ENCODE peak calls at places on chromosome 9, in eight cellular contexts. One of them, this sample, is unnamed.

GRCh38 chr9:97578846-97579245 is 54.3 kb downstream of the TSTD2 start:
- DNase-seq in epithelial cell of esophagus: no peak
- DNase-seq in GM13977: no peak
- DNase-seq in MCF 10A: no peak
- DNase-seq in cardiac muscle cell: no peak
- DNase-seq in fibroblast of mammary gland: no peak
- DNase-seq in Calu3: no peak
- DNase-seq in astrocyte of the spinal cord: no peak
- DNase-seq in this sample: no peak

GRCh38 chr9:110321055-110321454 is 16.6 kb downstream of the TXNDC8 start:
- DNase-seq in epithelial cell of esophagus: no peak
- DNase-seq in GM13977: no peak
- DNase-seq in MCF 10A: no peak
- DNase-seq in cardiac muscle cell: peak
- DNase-seq in fibroblast of mammary gland: peak
- DNase-seq in Calu3: no peak
- DNase-seq in astrocyte of the spinal cord: no peak
- DNase-seq in this sample: no peak

GRCh38 chr9:98944130-98945074 is 695 bp downstream of the COL15A1 start:
- DNase-seq in epithelial cell of esophagus: peak
- DNase-seq in GM13977: peak
- DNase-seq in MCF 10A: no peak
- DNase-seq in cardiac muscle cell: peak
- DNase-seq in fibroblast of mammary gland: no peak
- DNase-seq in Calu3: peak
- DNase-seq in astrocyte of the spinal cord: no peak
- DNase-seq in this sample: no peak

GRCh38 chr9:127336086-127336485 is 60.9 kb upstream of the SLC2A8 start:
- DNase-seq in epithelial cell of esophagus: no peak
- DNase-seq in GM13977: no peak
- DNase-seq in MCF 10A: no peak
- DNase-seq in cardiac muscle cell: peak
- DNase-seq in fibroblast of mammary gland: peak
- DNase-seq in Calu3: no peak
- DNase-seq in astrocyte of the spinal cord: no peak
- DNase-seq in this sample: no peak

GRCh38 chr9:94802795-94803194 is 76.3 kb downstream of the AOPEP start:
- DNase-seq in epithelial cell of esophagus: peak
- DNase-seq in GM13977: peak
- DNase-seq in MCF 10A: peak
- DNase-seq in cardiac muscle cell: no peak
- DNase-seq in fibroblast of mammary gland: peak
- DNase-seq in Calu3: no peak
- DNase-seq in astrocyte of the spinal cord: peak
- DNase-seq in this sample: no peak

GRCh38 chr9:122264360-122265264 is at the start of the genes MRRF and RBM18:
- DNase-seq in epithelial cell of esophagus: peak
- DNase-seq in GM13977: peak
- DNase-seq in MCF 10A: peak
- DNase-seq in cardiac muscle cell: peak
- DNase-seq in fibroblast of mammary gland: peak
- DNase-seq in Calu3: peak
- DNase-seq in astrocyte of the spinal cord: peak
- DNase-seq in this sample: peak

GRCh38 chr9:134575103-134575816 is 66.3 kb upstream of the COL5A1 start:
- DNase-seq in epithelial cell of esophagus: no peak
- DNase-seq in GM13977: no peak
- DNase-seq in MCF 10A: no peak
- DNase-seq in cardiac muscle cell: no peak
- DNase-seq in fibroblast of mammary gland: no peak
- DNase-seq in Calu3: no peak
- DNase-seq in astrocyte of the spinal cord: no peak
- DNase-seq in this sample: peak

GRCh38 chr9:96015876-96016686 is 140.6 kb downstream of the ERCC6L2 start:
- DNase-seq in epithelial cell of esophagus: no peak
- DNase-seq in GM13977: peak
- DNase-seq in MCF 10A: no peak
- DNase-seq in cardiac muscle cell: no peak
- DNase-seq in fibroblast of mammary gland: no peak
- DNase-seq in Calu3: no peak
- DNase-seq in astrocyte of the spinal cord: peak
- DNase-seq in this sample: no peak

GRCh38 chr9:13110766-13111400 is 168.6 kb downstream of the MPDZ start:
- DNase-seq in epithelial cell of esophagus: no peak
- DNase-seq in GM13977: no peak
- DNase-seq in MCF 10A: peak
- DNase-seq in cardiac muscle cell: peak
- DNase-seq in fibroblast of mammary gland: peak
- DNase-seq in Calu3: no peak
- DNase-seq in astrocyte of the spinal cord: peak
- DNase-seq in this sample: no peak

GRCh38 chr9:107263289-107263688 is 19.8 kb upstream of the RAD23B start:
- DNase-seq in epithelial cell of esophagus: no peak
- DNase-seq in GM13977: no peak
- DNase-seq in MCF 10A: no peak
- DNase-seq in cardiac muscle cell: no peak
- DNase-seq in fibroblast of mammary gland: no peak
- DNase-seq in Calu3: no peak
- DNase-seq in astrocyte of the spinal cord: no peak
- DNase-seq in this sample: no peak

GRCh38 chr9:24912767-24913166 is 367.1 kb upstream of the IZUMO3 start:
- DNase-seq in epithelial cell of esophagus: no peak
- DNase-seq in GM13977: no peak
- DNase-seq in MCF 10A: peak
- DNase-seq in cardiac muscle cell: no peak
- DNase-seq in fibroblast of mammary gland: no peak
- DNase-seq in Calu3: no peak
- DNase-seq in astrocyte of the spinal cord: peak
- DNase-seq in this sample: no peak

GRCh38 chr9:29556317-29556716 is 1983.0 kb upstream of the C9orf72 start:
- DNase-seq in epithelial cell of esophagus: peak
- DNase-seq in GM13977: no peak
- DNase-seq in MCF 10A: peak
- DNase-seq in cardiac muscle cell: peak
- DNase-seq in fibroblast of mammary gland: peak
- DNase-seq in Calu3: no peak
- DNase-seq in astrocyte of the spinal cord: peak
- DNase-seq in this sample: no peak

GRCh38 chr9:97744710-97745708 is 47.9 kb upstream of the XPA start:
- DNase-seq in epithelial cell of esophagus: no peak
- DNase-seq in GM13977: no peak
- DNase-seq in MCF 10A: peak
- DNase-seq in cardiac muscle cell: no peak
- DNase-seq in fibroblast of mammary gland: no peak
- DNase-seq in Calu3: no peak
- DNase-seq in astrocyte of the spinal cord: no peak
- DNase-seq in this sample: peak

GRCh38 chr9:74147906-74148305 is 349.2 kb upstream of the RORB start:
- DNase-seq in epithelial cell of esophagus: peak
- DNase-seq in GM13977: no peak
- DNase-seq in MCF 10A: peak
- DNase-seq in cardiac muscle cell: no peak
- DNase-seq in fibroblast of mammary gland: peak
- DNase-seq in Calu3: no peak
- DNase-seq in astrocyte of the spinal cord: peak
- DNase-seq in this sample: no peak

GRCh38 chr9:96674914-96675538 is 19.9 kb upstream of the PRXL2C start:
- DNase-seq in epithelial cell of esophagus: peak
- DNase-seq in GM13977: no peak
- DNase-seq in MCF 10A: peak
- DNase-seq in cardiac muscle cell: peak
- DNase-seq in fibroblast of mammary gland: peak
- DNase-seq in Calu3: peak
- DNase-seq in astrocyte of the spinal cord: peak
- DNase-seq in this sample: no peak

GRCh38 chr9:129798973-129799372 is 4.0 kb upstream of the TOR1B start:
- DNase-seq in epithelial cell of esophagus: no peak
- DNase-seq in GM13977: no peak
- DNase-seq in MCF 10A: no peak
- DNase-seq in cardiac muscle cell: no peak
- DNase-seq in fibroblast of mammary gland: no peak
- DNase-seq in Calu3: no peak
- DNase-seq in astrocyte of the spinal cord: no peak
- DNase-seq in this sample: no peak

GRCh38 chr9:33320568-33321261 is 30.4 kb downstream of the NFX1 start:
- DNase-seq in epithelial cell of esophagus: peak
- DNase-seq in GM13977: no peak
- DNase-seq in MCF 10A: peak
- DNase-seq in cardiac muscle cell: peak
- DNase-seq in fibroblast of mammary gland: peak
- DNase-seq in Calu3: no peak
- DNase-seq in astrocyte of the spinal cord: peak
- DNase-seq in this sample: no peak

GRCh38 chr9:32698706-32699277 is 63.3 kb upstream of the TAF1L start:
- DNase-seq in epithelial cell of esophagus: peak
- DNase-seq in GM13977: no peak
- DNase-seq in MCF 10A: peak
- DNase-seq in cardiac muscle cell: no peak
- DNase-seq in fibroblast of mammary gland: no peak
- DNase-seq in Calu3: peak
- DNase-seq in astrocyte of the spinal cord: no peak
- DNase-seq in this sample: no peak

GRCh38 chr9:115008536-115008935 is 78.1 kb upstream of the TNFSF8 start:
- DNase-seq in epithelial cell of esophagus: peak
- DNase-seq in GM13977: no peak
- DNase-seq in MCF 10A: peak
- DNase-seq in cardiac muscle cell: peak
- DNase-seq in fibroblast of mammary gland: peak
- DNase-seq in Calu3: peak
- DNase-seq in astrocyte of the spinal cord: peak
- DNase-seq in this sample: no peak

GRCh38 chr9:107212613-107213012 is 70.5 kb upstream of the RAD23B start:
- DNase-seq in epithelial cell of esophagus: no peak
- DNase-seq in GM13977: no peak
- DNase-seq in MCF 10A: peak
- DNase-seq in cardiac muscle cell: no peak
- DNase-seq in fibroblast of mammary gland: no peak
- DNase-seq in Calu3: no peak
- DNase-seq in astrocyte of the spinal cord: no peak
- DNase-seq in this sample: no peak

GRCh38 chr9:130633336-130634190 is 30.8 kb upstream of the PRDM12 start:
- DNase-seq in epithelial cell of esophagus: no peak
- DNase-seq in GM13977: no peak
- DNase-seq in MCF 10A: no peak
- DNase-seq in cardiac muscle cell: no peak
- DNase-seq in fibroblast of mammary gland: no peak
- DNase-seq in Calu3: no peak
- DNase-seq in astrocyte of the spinal cord: no peak
- DNase-seq in this sample: no peak

GRCh38 chr9:132806723-132807421 is 71.2 kb downstream of the AK8 start:
- DNase-seq in epithelial cell of esophagus: peak
- DNase-seq in GM13977: no peak
- DNase-seq in MCF 10A: no peak
- DNase-seq in cardiac muscle cell: no peak
- DNase-seq in fibroblast of mammary gland: no peak
- DNase-seq in Calu3: peak
- DNase-seq in astrocyte of the spinal cord: no peak
- DNase-seq in this sample: peak

GRCh38 chr9:69204378-69204777 is 30.3 kb downstream of the TJP2 start:
- DNase-seq in epithelial cell of esophagus: no peak
- DNase-seq in GM13977: no peak
- DNase-seq in MCF 10A: no peak
- DNase-seq in cardiac muscle cell: peak
- DNase-seq in fibroblast of mammary gland: no peak
- DNase-seq in Calu3: no peak
- DNase-seq in astrocyte of the spinal cord: no peak
- DNase-seq in this sample: no peak

GRCh38 chr9:134488251-134488900 is 153.2 kb upstream of the COL5A1 start:
- DNase-seq in epithelial cell of esophagus: no peak
- DNase-seq in GM13977: no peak
- DNase-seq in MCF 10A: no peak
- DNase-seq in cardiac muscle cell: no peak
- DNase-seq in fibroblast of mammary gland: peak
- DNase-seq in Calu3: no peak
- DNase-seq in astrocyte of the spinal cord: no peak
- DNase-seq in this sample: no peak

GRCh38 chr9:127402401-127403090 is 5.6 kb downstream of the SLC2A8 start:
- DNase-seq in epithelial cell of esophagus: no peak
- DNase-seq in GM13977: no peak
- DNase-seq in MCF 10A: no peak
- DNase-seq in cardiac muscle cell: no peak
- DNase-seq in fibroblast of mammary gland: no peak
- DNase-seq in Calu3: no peak
- DNase-seq in astrocyte of the spinal cord: no peak
- DNase-seq in this sample: no peak

GRCh38 chr9:8208465-8208864 is 408.9 kb upstream of the DMAC1 start:
- DNase-seq in epithelial cell of esophagus: no peak
- DNase-seq in GM13977: no peak
- DNase-seq in MCF 10A: peak
- DNase-seq in cardiac muscle cell: no peak
- DNase-seq in fibroblast of mammary gland: peak
- DNase-seq in Calu3: no peak
- DNase-seq in astrocyte of the spinal cord: peak
- DNase-seq in this sample: no peak

GRCh38 chr9:74570879-74571512 is 73.9 kb downstream of the RORB start:
- DNase-seq in epithelial cell of esophagus: peak
- DNase-seq in GM13977: peak
- DNase-seq in MCF 10A: peak
- DNase-seq in cardiac muscle cell: peak
- DNase-seq in fibroblast of mammary gland: peak
- DNase-seq in Calu3: peak
- DNase-seq in astrocyte of the spinal cord: peak
- DNase-seq in this sample: no peak

GRCh38 chr9:11319477-11320060 is 706.8 kb upstream of the PTPRD start:
- DNase-seq in epithelial cell of esophagus: peak
- DNase-seq in GM13977: no peak
- DNase-seq in MCF 10A: peak
- DNase-seq in cardiac muscle cell: peak
- DNase-seq in fibroblast of mammary gland: peak
- DNase-seq in Calu3: no peak
- DNase-seq in astrocyte of the spinal cord: peak
- DNase-seq in this sample: no peak
- TF ChIP-seq CTCF in epithelial cell of esophagus: peak
- TF ChIP-seq CTCF in GM13977: peak
- TF ChIP-seq CTCF in MCF 10A: peak
- TF ChIP-seq CTCF in cardiac muscle cell: peak
- TF ChIP-seq CTCF in fibroblast of mammary gland: peak
- TF ChIP-seq CTCF in Calu3: no peak
- TF ChIP-seq CTCF in astrocyte of the spinal cord: peak
- TF ChIP-seq CTCF in this sample: peak

GRCh38 chr9:120383999-120384924 is 195.7 kb downstream of the CDK5RAP2 start:
- DNase-seq in epithelial cell of esophagus: no peak
- DNase-seq in GM13977: no peak
- DNase-seq in MCF 10A: no peak
- DNase-seq in cardiac muscle cell: peak
- DNase-seq in fibroblast of mammary gland: peak
- DNase-seq in Calu3: no peak
- DNase-seq in astrocyte of the spinal cord: peak
- DNase-seq in this sample: peak
- TF ChIP-seq CTCF in epithelial cell of esophagus: no peak
- TF ChIP-seq CTCF in GM13977: no peak
- TF ChIP-seq CTCF in MCF 10A: no peak
- TF ChIP-seq CTCF in cardiac muscle cell: no peak
- TF ChIP-seq CTCF in fibroblast of mammary gland: no peak
- TF ChIP-seq CTCF in Calu3: no peak
- TF ChIP-seq CTCF in astrocyte of the spinal cord: no peak
- TF ChIP-seq CTCF in this sample: no peak

GRCh38 chr9:136138566-136138965 is 19.9 kb upstream of the TMEM250 start:
- DNase-seq in epithelial cell of esophagus: peak
- DNase-seq in GM13977: no peak
- DNase-seq in MCF 10A: peak
- DNase-seq in cardiac muscle cell: peak
- DNase-seq in fibroblast of mammary gland: peak
- DNase-seq in Calu3: no peak
- DNase-seq in astrocyte of the spinal cord: no peak
- DNase-seq in this sample: no peak
- TF ChIP-seq CTCF in epithelial cell of esophagus: peak
- TF ChIP-seq CTCF in GM13977: peak
- TF ChIP-seq CTCF in MCF 10A: no peak
- TF ChIP-seq CTCF in cardiac muscle cell: peak
- TF ChIP-seq CTCF in fibroblast of mammary gland: peak
- TF ChIP-seq CTCF in Calu3: no peak
- TF ChIP-seq CTCF in astrocyte of the spinal cord: peak
- TF ChIP-seq CTCF in this sample: peak

GRCh38 chr9:1050125-1050895 is at the start of gene DMRT2:
- DNase-seq in epithelial cell of esophagus: peak
- DNase-seq in GM13977: peak
- DNase-seq in MCF 10A: peak
- DNase-seq in cardiac muscle cell: peak
- DNase-seq in fibroblast of mammary gland: peak
- DNase-seq in Calu3: peak
- DNase-seq in astrocyte of the spinal cord: peak
- DNase-seq in this sample: no peak
- TF ChIP-seq CTCF in epithelial cell of esophagus: peak
- TF ChIP-seq CTCF in GM13977: no peak
- TF ChIP-seq CTCF in MCF 10A: no peak
- TF ChIP-seq CTCF in cardiac muscle cell: no peak
- TF ChIP-seq CTCF in fibroblast of mammary gland: no peak
- TF ChIP-seq CTCF in Calu3: no peak
- TF ChIP-seq CTCF in astrocyte of the spinal cord: no peak
- TF ChIP-seq CTCF in this sample: no peak

This sample was measured in osteocyte.